ENCODE peak calls at places on chromosomes 2 and 18, in five cellular contexts. M is B cell, P is non-pigmented ciliary epithelial cell, S is NCI-H2081, N is breast epithelium. V is an unnamed sample.

GRCh38 chr2:29367986-29368677 is 252.9 kb downstream of the CLIP4 start:
- DNase-seq in N (no peak), P (no peak), M (no peak), S (no peak), V (no peak)

GRCh38 chr2:216713691-216714411 is 18.5 kb upstream of the IGFBP5 start:
- DNase-seq in P (no peak), S (no peak), N (peak), M (no peak), V (peak)

GRCh38 chr18:11995445-11996189 is 14.3 kb downstream of the IMPA2 start:
- DNase-seq in N (peak), S (peak), P (no peak), M (peak), V (peak)

GRCh38 chr18:39561136-39561535 is 1995.5 kb upstream of the CELF4 start:
- DNase-seq in N (no peak), P (no peak), S (no peak), M (no peak), V (no peak)

GRCh38 chr18:75574197-75574596 is 146.7 kb upstream of the SMIM21 start:
- DNase-seq in P (no peak), S (no peak), N (no peak), M (no peak), V (no peak)

GRCh38 chr2:85215074-85216050 is 82.2 kb downstream of the TCF7L1 start:
- DNase-seq in M (no peak), S (peak), P (peak), N (peak), V (peak)

GRCh38 chr2:73890301-73891092 is 2.3 kb upstream of the ACTG2 start:
- DNase-seq in P (no peak), S (no peak), N (no peak), M (no peak), V (no peak)

GRCh38 chr2:175766880-175767279 is 235.2 kb downstream of the LNPK start:
- DNase-seq in S (no peak), P (no peak), N (no peak), M (no peak), V (peak)

GRCh38 chr18:22709288-22710060 is 223.7 kb upstream of the RBBP8 start:
- DNase-seq in M (no peak), N (no peak), P (no peak), S (no peak), V (no peak)

GRCh38 chr2:117961201-117961600 is 52.7 kb downstream of the CCDC93 start:
- DNase-seq in M (no peak), S (no peak), P (no peak), N (no peak), V (no peak)

GRCh38 chr2:127174176-127174575 is 45.9 kb downstream of the CYP27C1 start:
- DNase-seq in S (no peak), P (no peak), M (peak), N (no peak), V (peak)

GRCh38 chr18:49527631-49528327 is 34.1 kb upstream of the LIPG start:
- DNase-seq in S (no peak), M (no peak), N (no peak), P (no peak), V (no peak)

GRCh38 chr2:111252436-111252835 is 131.7 kb downstream of the BCL2L11 start:
- DNase-seq in P (no peak), N (no peak), M (no peak), S (no peak), V (no peak)

GRCh38 chr2:206520450-206520849 is 77.1 kb downstream of the ADAM23 start:
- DNase-seq in S (no peak), P (no peak), N (no peak), M (no peak), V (no peak)